ENCODE peak calls at places on chromosome 20, in seven cellular contexts. L is mucosa of descending colon; S is Peyer's patch; P is breast epithelium; B is dorsolateral prefrontal cortex; U is fibroblast of the aortic adventitia; A is naive thymus-derived CD4-positive, alpha-beta T cell. V is an unnamed sample.

GRCh38 chr20:51631011-51631950 is 88.8 kb upstream of the NFATC2 start:
- DNase-seq in A (no peak), P (peak), B (no peak), S (peak), L (no peak), U (peak), V (peak)

GRCh38 chr20:51958636-51959542 is 156.6 kb upstream of the SALL4 start:
- DNase-seq in A (no peak), L (no peak), B (no peak), S (no peak), P (no peak), U (peak), V (no peak)

GRCh38 chr20:37749620-37750403 is 56.0 kb downstream of the CTNNBL1 start:
- DNase-seq in B (no peak), A (no peak), P (no peak), L (no peak), S (no peak), U (no peak), V (no peak)

GRCh38 chr20:953742-954141 is 37.6 kb upstream of the ANGPT4 start:
- DNase-seq in B (no peak), L (no peak), S (no peak), P (no peak), U (no peak), A (no peak), V (peak)

GRCh38 chr20:19067986-19068385 is 144.5 kb upstream of the SLC24A3 start:
- DNase-seq in U (no peak), P (no peak), S (no peak), B (no peak), L (no peak), A (no peak), V (no peak)

GRCh38 chr20:49276201-49276894 is 1.5 kb downstream of the ZNFX1 start:
- DNase-seq in U (peak), A (peak), S (peak), L (no peak), P (no peak), B (no peak), V (peak)

GRCh38 chr20:35598899-35599775 is 16.5 kb upstream of the SPAG4 start:
- DNase-seq in L (peak), U (no peak), P (no peak), S (no peak), A (no peak), B (no peak), V (no peak)

GRCh38 chr20:49132995-49133451 is 55.1 kb downstream of the STAU1 start:
- DNase-seq in S (no peak), B (no peak), P (no peak), U (peak), L (no peak), A (peak), V (peak)

GRCh38 chr20:21272279-21272678 is 30.9 kb upstream of the XRN2 start:
- DNase-seq in L (no peak), B (no peak), U (peak), P (no peak), S (no peak), A (no peak), V (peak)

GRCh38 chr20:34709044-34709835 is 5.1 kb downstream of the TP53INP2 start:
- DNase-seq in S (peak), L (peak), A (peak), U (peak), P (peak), B (no peak), V (peak)

GRCh38 chr20:10359621-10360040 is 74.4 kb downstream of the MKKS start:
- DNase-seq in L (no peak), P (no peak), B (no peak), A (no peak), U (peak), S (no peak), V (no peak)

GRCh38 chr20:1509237-1509636 is 18.0 kb upstream of the SIRPB2 start:
- DNase-seq in P (no peak), L (no peak), B (peak), A (peak), S (peak), U (peak), V (peak)

GRCh38 chr20:33024263-33024601 is 7.2 kb upstream of the BPIFB6 start:
- DNase-seq in L (no peak), P (no peak), B (no peak), A (no peak), S (no peak), U (no peak), V (no peak)

GRCh38 chr20:10619427-10619826 is 54.4 kb downstream of the JAG1 start:
- DNase-seq in A (no peak), P (no peak), B (no peak), L (no peak), S (no peak), U (peak), V (peak)

GRCh38 chr20:846894-847278 is 13.4 kb downstream of the FAM110A start:
- DNase-seq in P (no peak), A (peak), S (peak), L (peak), U (no peak), B (no peak), V (no peak)

GRCh38 chr20:36887779-36888133 is 11.8 kb downstream of the TLDC2 start:
- DNase-seq in A (no peak), P (no peak), S (no peak), L (no peak), B (no peak), U (peak), V (no peak)

GRCh38 chr20:3071610-3072529 is at the start of gene OXT:
- DNase-seq in A (peak), L (peak), P (no peak), S (peak), U (no peak), B (no peak), V (no peak)
- H3K4me3 ChIP-seq in A (peak), L (peak), P (peak), S (peak), U (peak), B (peak), V (no peak)

GRCh38 chr20:43515628-43516027 is 8.1 kb downstream of the L3MBTL1 start:
- DNase-seq in B (no peak), U (no peak), A (no peak), P (no peak), L (no peak), S (no peak), V (no peak)
- H3K4me3 ChIP-seq in B (peak), U (no peak), A (peak), P (no peak), L (no peak), S (no peak), V (peak)

DNA sequence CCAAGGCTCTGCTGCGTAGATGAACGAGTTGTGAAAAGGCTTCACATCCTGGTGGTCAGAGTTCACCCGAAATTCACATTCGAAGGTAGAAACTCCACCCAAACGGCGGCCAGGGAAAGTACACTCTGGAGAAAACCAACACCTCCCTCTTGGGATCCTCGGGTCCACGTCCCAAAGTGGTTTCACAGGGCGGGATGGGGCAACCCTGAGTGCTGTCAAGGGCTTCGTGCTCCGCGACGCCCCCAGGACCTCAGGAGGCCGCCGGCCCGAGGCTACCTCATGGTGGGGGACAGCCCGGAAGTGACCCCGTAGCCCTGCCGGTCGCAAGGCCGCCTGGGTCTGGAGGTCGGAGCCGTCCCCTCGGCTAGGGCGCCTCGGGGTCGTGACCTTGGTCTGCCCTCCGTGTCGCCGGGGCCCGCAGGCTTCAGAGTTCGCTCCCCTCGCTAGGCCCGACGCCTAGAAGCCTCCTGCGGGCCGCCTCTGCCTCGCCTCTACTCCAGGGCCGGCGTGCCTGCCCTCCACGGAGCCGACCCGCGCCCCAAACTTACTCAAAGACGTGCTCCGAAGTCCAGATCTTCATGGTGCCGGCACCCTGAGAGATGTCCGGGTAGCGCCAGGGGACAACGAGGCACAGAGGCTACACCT is at the start of gene PRELID3B:
- DNase-seq in B (no peak), A (no peak), U (peak), L (peak), S (peak), P (no peak), V (peak)
- H3K4me3 ChIP-seq in B (peak), A (peak), U (peak), L (peak), S (peak), P (peak), V (peak)

GRCh38 chr20:61705909-61706308 is 359.8 kb downstream of the TAF4 start:
- DNase-seq in A (no peak), U (no peak), P (no peak), S (no peak), B (no peak), L (no peak), V (no peak)
- H3K4me3 ChIP-seq in A (no peak), U (no peak), P (no peak), S (no peak), B (no peak), L (no peak), V (no peak)

GRCh38 chr20:41316009-41316408 is 1.5 kb downstream of the ZHX3 start:
- DNase-seq in P (no peak), A (no peak), S (no peak), B (no peak), U (peak), L (no peak), V (no peak)

GRCh38 chr20:41317536-41318270 is at the start of gene ZHX3:
- DNase-seq in L (peak), U (peak), P (peak), B (peak), A (peak), S (peak), V (peak)

GRCh38 chr20:41321003-41321402 is 3.5 kb upstream of the ZHX3 start:
- DNase-seq in U (no peak), B (no peak), P (no peak), L (no peak), S (no peak), A (no peak), V (no peak)

GRCh38 chr20:41316602-41317535 is 662 bp downstream of the ZHX3 start:
- DNase-seq in U (peak), A (no peak), L (peak), B (peak), S (peak), P (peak), V (peak)

DNA sequence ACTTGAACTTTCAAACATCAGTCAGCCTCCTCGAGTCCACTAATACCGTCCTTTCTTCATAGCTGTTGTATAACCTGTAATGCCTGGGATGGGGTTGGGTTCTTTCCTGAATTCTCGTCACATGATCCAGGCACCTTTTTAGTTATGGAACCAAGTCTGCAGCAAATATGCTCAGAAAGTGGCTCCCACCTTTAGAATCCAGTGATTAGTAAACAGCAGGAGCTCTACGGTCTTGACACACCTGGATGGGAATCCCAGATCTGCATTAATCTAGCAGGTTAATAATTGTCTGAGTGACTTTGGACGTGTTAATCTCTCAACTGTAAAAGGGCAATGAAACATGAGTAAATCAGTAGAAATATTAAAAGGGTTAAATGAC is 729 bp upstream of the ZHX3 start:
- DNase-seq in U (no peak), L (no peak), A (no peak), P (no peak), S (no peak), B (no peak), V (peak)
- H3K4me3 ChIP-seq in U (no peak), L (no peak), A (no peak), P (no peak), S (peak), B (peak), V (peak)

GRCh38 chr20:62400541-62400940 is 6.5 kb downstream of the CABLES2 start:
- DNase-seq in A (no peak), P (no peak), B (no peak), S (no peak), L (no peak), U (no peak), V (no peak)
- H3K4me3 ChIP-seq in A (no peak), P (no peak), B (no peak), S (no peak), L (no peak), U (no peak), V (no peak)